ENCODE peak calls at places on chromosomes 5 and 9, in seven cellular contexts. A is ovary; P is mesothelial cell of epicardium; Q is CD4-positive, alpha-beta T cell; L is MM.1S; F is cardiac muscle cell; V is HFFc6. O is an unnamed sample.

GRCh38 chr9:122444366-122444765 is 33.4 kb downstream of the OR1J1 start:
- DNase-seq in A (no peak), P (no peak), Q (no peak), L (no peak), F (no peak), V (peak; percentile 71), O (no peak)

GRCh38 chr5:5409151-5409810 is 13.2 kb upstream of the ICE1 start:
- DNase-seq in A (no peak), P (no peak), Q (peak; percentile 11), L (no peak), F (no peak), V (no peak), O (no peak)

GRCh38 chr9:79623799-79624721 is 52.3 kb downstream of the TLE4 start:
- DNase-seq in A (no peak), P (no peak), Q (no peak), L (no peak), F (no peak), V (no peak), O (peak; percentile 57)

GRCh38 chr5:38069360-38069759 is 189.0 kb upstream of the EGFLAM start:
- DNase-seq in A (peak; percentile 45), P (no peak), Q (no peak), L (no peak), F (no peak), V (no peak), O (no peak)

GRCh38 chr5:153572393-153572930 is 82.0 kb downstream of the GRIA1 start:
- DNase-seq in A (no peak), P (no peak), Q (no peak), L (no peak), F (no peak), V (no peak), O (no peak)

GRCh38 chr9:134386951-134387831 is 60.9 kb downstream of the RXRA start:
- DNase-seq in A (peak; percentile 60), P (no peak), Q (no peak), L (no peak), F (no peak), V (no peak), O (no peak)

GRCh38 chr5:80703291-80703690 is 48.5 kb upstream of the DHFR start:
- DNase-seq in A (no peak), P (no peak), Q (no peak), L (no peak), F (no peak), V (no peak), O (no peak)

GRCh38 chr5:101306391-101307137 is 403.5 kb upstream of the ST8SIA4 start:
- DNase-seq in A (no peak), P (no peak), Q (no peak), L (no peak), F (no peak), V (no peak), O (no peak)

GRCh38 chr5:175466700-175467318 is 11.6 kb upstream of the SFXN1 start:
- DNase-seq in A (no peak), P (no peak), Q (no peak), L (no peak), F (no peak), V (no peak), O (no peak)

GRCh38 chr9:9998491-9999287 is 614.1 kb downstream of the PTPRD start:
- DNase-seq in A (no peak), P (no peak), Q (no peak), L (peak; percentile 51), F (peak; percentile 68), V (no peak), O (no peak)

GRCh38 chr5:96342581-96342980 is 90.5 kb downstream of the PCSK1 start:
- DNase-seq in A (no peak), P (no peak), Q (no peak), L (no peak), F (no peak), V (no peak), O (no peak)

GRCh38 chr9:129343697-129344375 is 165.8 kb upstream of the IER5L start:
- DNase-seq in A (peak; percentile 62), P (no peak), Q (no peak), L (no peak), F (no peak), V (no peak), O (no peak)

GRCh38 chr5:37174928-37175327 is 74.2 kb downstream of the CPLANE1 start:
- DNase-seq in A (no peak), P (no peak), Q (no peak), L (no peak), F (no peak), V (no peak), O (no peak)

GRCh38 chr9:123316053-123316718 is 39.8 kb upstream of the CRB2 start:
- DNase-seq in A (no peak), P (no peak), Q (no peak), L (no peak), F (no peak), V (no peak), O (no peak)

GRCh38 chr5:13250450-13251291 is 693.8 kb downstream of the DNAH5 start:
- DNase-seq in A (no peak), P (no peak), Q (no peak), L (peak; percentile 46), F (peak; percentile 28), V (no peak), O (no peak)

GRCh38 chr9:32942755-32943460 is 58.5 kb downstream of the APTX start:
- DNase-seq in A (no peak), P (no peak), Q (no peak), L (no peak), F (no peak), V (no peak), O (peak; percentile 17)

GRCh38 chr9:116663588-116663987 is 23.5 kb upstream of the TRIM32 start:
- DNase-seq in A (no peak), P (no peak), Q (no peak), L (no peak), F (no peak), V (no peak), O (no peak)

GRCh38 chr9:116658265-116658664 is 28.8 kb upstream of the TRIM32 start:
- DNase-seq in A (no peak), P (no peak), Q (no peak), L (no peak), F (no peak), V (no peak), O (no peak)

GRCh38 chr9:116656977-116657376 is 30.1 kb upstream of the TRIM32 start:
- DNase-seq in A (no peak), P (no peak), Q (no peak), L (no peak), F (no peak), V (no peak), O (no peak)

GRCh38 chr9:116662633-116663032 is 24.5 kb upstream of the TRIM32 start:
- DNase-seq in A (no peak), P (no peak), Q (no peak), L (no peak), F (no peak), V (no peak), O (no peak)

GRCh38 chr9:116661037-116661954 is 25.8 kb upstream of the TRIM32 start:
- DNase-seq in A (no peak), P (no peak), Q (no peak), L (peak; percentile 55), F (peak; percentile 79), V (peak; percentile 63), O (peak; percentile 25)
- TF ChIP-seq CTCF in A (peak; percentile 51), P (peak; percentile 66), Q (peak; percentile 59), L (peak; percentile 70), F (peak; percentile 76), V (peak; percentile 86), O (peak; percentile 50)

GRCh38 chr5:126837242-126837641 is 60.3 kb downstream of the LMNB1 start:
- DNase-seq in A (no peak), P (no peak), Q (no peak), L (no peak), F (no peak), V (no peak), O (no peak)

GRCh38 chr5:126836778-126837177 is 59.8 kb downstream of the LMNB1 start:
- DNase-seq in A (no peak), P (no peak), Q (no peak), L (no peak), F (no peak), V (no peak), O (no peak)

DNA sequence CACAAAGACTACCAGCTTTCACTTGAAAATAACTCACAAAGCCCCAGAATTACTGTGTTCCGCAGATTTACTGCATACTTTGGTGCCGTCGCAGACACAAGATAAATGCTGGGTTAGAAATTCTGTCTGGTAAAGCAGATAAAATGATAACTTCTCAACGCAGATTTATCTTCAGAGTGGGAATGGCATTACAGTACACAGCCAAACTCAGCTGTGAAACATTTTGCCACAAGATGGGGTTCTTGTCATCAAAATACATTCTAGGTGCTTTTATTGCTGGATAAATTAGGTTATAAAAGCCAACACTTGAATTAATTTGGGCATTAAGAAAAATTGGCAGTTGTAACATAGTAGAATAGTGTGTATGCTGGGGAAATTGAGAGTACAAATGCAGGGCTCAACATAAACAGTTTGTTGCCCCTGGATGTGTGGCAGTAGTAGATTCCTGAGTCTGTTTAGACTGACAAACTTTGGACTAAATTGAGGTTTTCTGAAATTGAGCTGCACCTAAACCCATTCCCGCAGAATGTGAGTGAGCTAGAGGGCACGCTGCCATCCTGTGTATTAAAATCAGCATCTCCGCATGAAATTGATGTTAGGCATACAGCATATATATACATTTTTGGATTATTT is 61.1 kb downstream of the LMNB1 start:
- DNase-seq in A (no peak), P (no peak), Q (no peak), L (no peak), F (no peak), V (peak; percentile 23), O (no peak)
- TF ChIP-seq CTCF in A (peak; percentile 18), P (no peak), Q (peak; percentile 59), L (no peak), F (peak; percentile 58), V (peak; percentile 73), O (no peak)

DNA sequence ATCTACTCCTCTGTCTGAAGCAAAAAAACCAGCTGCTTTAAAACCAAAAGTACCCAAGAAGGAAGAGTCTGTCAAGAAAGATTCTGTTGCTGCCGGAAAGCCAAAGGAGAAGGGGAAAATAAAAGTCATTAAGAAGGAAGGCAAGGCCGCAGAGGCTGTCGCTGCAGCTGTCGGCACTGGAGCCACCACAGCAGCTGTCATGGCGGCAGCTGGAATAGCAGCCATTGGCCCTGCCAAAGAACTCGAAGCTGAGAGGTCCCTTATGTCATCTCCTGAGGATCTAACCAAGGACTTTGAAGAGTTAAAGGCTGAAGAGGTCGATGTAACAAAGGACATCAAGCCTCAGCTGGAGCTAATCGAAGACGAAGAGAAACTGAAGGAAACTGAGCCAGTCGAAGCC is 88.3 kb downstream of the MAP1B start:
- DNase-seq in A (no peak), P (no peak), Q (no peak), L (no peak), F (no peak), V (no peak), O (no peak)
- TF ChIP-seq CTCF in A (no peak), P (no peak), Q (no peak), L (no peak), F (no peak), V (no peak), O (no peak)

DNA sequence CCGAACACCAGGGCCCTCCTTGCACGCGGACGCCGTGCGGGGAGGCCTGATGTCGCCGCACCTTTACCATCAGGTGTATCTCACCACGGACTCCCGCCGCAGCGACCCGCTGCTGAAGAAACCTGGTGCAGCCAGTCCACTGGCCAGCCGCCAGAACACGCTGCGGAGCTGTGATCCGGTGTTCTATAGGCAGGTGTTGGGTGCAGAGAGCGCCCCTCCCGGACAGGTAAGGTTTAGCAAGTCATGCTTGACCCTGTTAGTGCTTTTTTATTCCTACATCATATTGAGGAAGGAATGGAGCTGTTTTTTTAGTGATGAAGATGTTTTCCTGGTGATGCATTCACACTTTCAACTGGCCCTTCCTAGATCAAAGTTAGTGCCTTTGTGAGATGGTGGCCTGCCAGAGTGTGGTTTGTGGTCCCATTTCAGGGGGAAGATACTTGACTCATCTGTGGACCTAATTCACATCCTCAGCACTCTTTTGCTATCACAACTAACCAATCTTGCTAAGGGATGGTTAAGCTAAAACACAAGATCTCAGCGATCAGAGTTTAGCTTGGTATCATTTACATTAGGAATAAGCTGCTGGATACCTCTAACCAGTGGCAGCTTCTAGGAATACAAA is 2.7 kb downstream of the PCDHGC3 start:
- DNase-seq in A (no peak), P (no peak), Q (no peak), L (no peak), F (no peak), V (peak; percentile 50), O (no peak)
- TF ChIP-seq CTCF in A (no peak), P (peak; percentile 30), Q (no peak), L (no peak), F (peak; percentile 34), V (peak; percentile 64), O (peak; percentile 20)

O was measured in endothelial cell.